ENCODE peak calls at places on chromosomes 5 and 9, in five cellular contexts. One of them, this sample, is unnamed.

GRCh38 chr9:91036356-91036755 is 234.7 kb downstream of the SYK start:
- DNase-seq in GM18507: no peak
- DNase-seq in tibial nerve: no peak
- DNase-seq in left cardiac atrium: no peak
- DNase-seq in kidney epithelial cell: no peak
- DNase-seq in this sample: no peak

GRCh38 chr9:21758540-21758939 is 43.9 kb upstream of the MTAP start:
- DNase-seq in GM18507: no peak
- DNase-seq in tibial nerve: no peak
- DNase-seq in kidney epithelial cell: no peak
- DNase-seq in left cardiac atrium: no peak
- DNase-seq in this sample: no peak

GRCh38 chr9:101254733-101255473 is 129.9 kb downstream of the BAAT start:
- DNase-seq in GM18507: no peak
- DNase-seq in kidney epithelial cell: no peak
- DNase-seq in tibial nerve: no peak
- DNase-seq in left cardiac atrium: no peak
- DNase-seq in this sample: no peak

GRCh38 chr9:113375057-113376023 is 1.4 kb downstream of the HDHD3 start:
- DNase-seq in left cardiac atrium: no peak
- DNase-seq in kidney epithelial cell: no peak
- DNase-seq in tibial nerve: no peak
- DNase-seq in GM18507: no peak
- DNase-seq in this sample: no peak

GRCh38 chr9:36905101-36906066 is 128.7 kb downstream of the PAX5 start:
- DNase-seq in kidney epithelial cell: no peak
- DNase-seq in tibial nerve: no peak
- DNase-seq in left cardiac atrium: no peak
- DNase-seq in GM18507: no peak
- DNase-seq in this sample: no peak

GRCh38 chr5:107666051-107666655 is 4.6 kb downstream of the EFNA5 start:
- DNase-seq in tibial nerve: no peak
- DNase-seq in left cardiac atrium: no peak
- DNase-seq in kidney epithelial cell: no peak
- DNase-seq in GM18507: no peak
- DNase-seq in this sample: no peak

GRCh38 chr5:58497956-58498942 is 7.0 kb downstream of the GAPT start:
- DNase-seq in kidney epithelial cell: no peak
- DNase-seq in tibial nerve: peak; percentile 71
- DNase-seq in GM18507: no peak
- DNase-seq in left cardiac atrium: peak; percentile 30
- DNase-seq in this sample: no peak

GRCh38 chr5:52374286-52374685 is 413.4 kb upstream of the ITGA1 start:
- DNase-seq in left cardiac atrium: no peak
- DNase-seq in tibial nerve: no peak
- DNase-seq in kidney epithelial cell: no peak
- DNase-seq in GM18507: no peak
- DNase-seq in this sample: no peak

GRCh38 chr5:141484499-141485304 is at the start of gene PCDHGC4:
- DNase-seq in kidney epithelial cell: no peak
- DNase-seq in GM18507: no peak
- DNase-seq in tibial nerve: no peak
- DNase-seq in left cardiac atrium: no peak
- DNase-seq in this sample: no peak

GRCh38 chr9:135321580-135321979 is 158.0 kb upstream of the PPP1R26 start:
- DNase-seq in tibial nerve: no peak
- DNase-seq in left cardiac atrium: no peak
- DNase-seq in GM18507: no peak
- DNase-seq in kidney epithelial cell: no peak
- DNase-seq in this sample: no peak

GRCh38 chr9:71383308-71383707 is 261.9 kb upstream of the TRPM3 start:
- DNase-seq in left cardiac atrium: no peak
- DNase-seq in kidney epithelial cell: no peak
- DNase-seq in GM18507: no peak
- DNase-seq in tibial nerve: no peak
- DNase-seq in this sample: no peak

GRCh38 chr5:78927657-78928282 is 57.3 kb downstream of the ARSB start:
- DNase-seq in kidney epithelial cell: peak; percentile 47
- DNase-seq in GM18507: no peak
- DNase-seq in left cardiac atrium: no peak
- DNase-seq in tibial nerve: no peak
- DNase-seq in this sample: no peak

GRCh38 chr5:12392246-12392645 is 488.0 kb upstream of the CTNND2 start:
- DNase-seq in kidney epithelial cell: no peak
- DNase-seq in tibial nerve: no peak
- DNase-seq in left cardiac atrium: no peak
- DNase-seq in GM18507: no peak
- DNase-seq in this sample: no peak

GRCh38 chr5:179819296-179820126 is 1.2 kb upstream of the SQSTM1 start:
- DNase-seq in tibial nerve: peak; percentile 50
- DNase-seq in GM18507: no peak
- DNase-seq in kidney epithelial cell: peak; percentile 52
- DNase-seq in left cardiac atrium: peak; percentile 74
- DNase-seq in this sample: no peak

GRCh38 chr9:87564706-87565335 is 67.2 kb downstream of the DAPK1 start:
- DNase-seq in left cardiac atrium: no peak
- DNase-seq in tibial nerve: no peak
- DNase-seq in GM18507: no peak
- DNase-seq in kidney epithelial cell: no peak
- DNase-seq in this sample: no peak

GRCh38 chr5:56986631-56986957 is 34.7 kb upstream of the MIER3 start:
- DNase-seq in kidney epithelial cell: peak; percentile 92
- DNase-seq in tibial nerve: no peak
- DNase-seq in GM18507: no peak
- DNase-seq in left cardiac atrium: no peak
- DNase-seq in this sample: no peak

GRCh38 chr5:1997640-1998347 is 115.1 kb upstream of the IRX4 start:
- DNase-seq in left cardiac atrium: no peak
- DNase-seq in tibial nerve: no peak
- DNase-seq in kidney epithelial cell: no peak
- DNase-seq in GM18507: no peak
- DNase-seq in this sample: no peak

GRCh38 chr9:116156621-116157314 is 3.2 kb downstream of the PAPPA start:
- DNase-seq in GM18507: no peak
- DNase-seq in left cardiac atrium: peak; percentile 75
- DNase-seq in tibial nerve: peak; percentile 32
- DNase-seq in kidney epithelial cell: no peak
- DNase-seq in this sample: no peak

GRCh38 chr9:76677481-76678055 is 86.7 kb upstream of the PCA3 start:
- DNase-seq in kidney epithelial cell: no peak
- DNase-seq in left cardiac atrium: peak; percentile 46
- DNase-seq in GM18507: no peak
- DNase-seq in tibial nerve: no peak
- DNase-seq in this sample: no peak

GRCh38 chr5:69007726-69008368 is 86.0 kb upstream of the SLC30A5 start:
- DNase-seq in tibial nerve: peak; percentile 85
- DNase-seq in kidney epithelial cell: peak; percentile 31
- DNase-seq in GM18507: peak; percentile 47
- DNase-seq in left cardiac atrium: peak; percentile 34
- DNase-seq in this sample: peak; percentile 49

GRCh38 chr9:124792976-124793594 is 16.2 kb downstream of the OLFML2A start:
- DNase-seq in kidney epithelial cell: peak; percentile 48
- DNase-seq in GM18507: no peak
- DNase-seq in left cardiac atrium: no peak
- DNase-seq in tibial nerve: no peak
- DNase-seq in this sample: no peak

GRCh38 chr5:121841900-121842299 is 9.8 kb upstream of the FTMT start:
- DNase-seq in GM18507: no peak
- DNase-seq in kidney epithelial cell: no peak
- DNase-seq in left cardiac atrium: no peak
- DNase-seq in tibial nerve: no peak
- DNase-seq in this sample: no peak

GRCh38 chr5:53253421-53253871 is 143.9 kb upstream of the MOCS2 start:
- DNase-seq in tibial nerve: no peak
- DNase-seq in kidney epithelial cell: no peak
- DNase-seq in left cardiac atrium: no peak
- DNase-seq in GM18507: no peak
- DNase-seq in this sample: no peak

GRCh38 chr5:44697025-44697424 is 111.7 kb upstream of the MRPS30 start:
- DNase-seq in left cardiac atrium: no peak
- DNase-seq in tibial nerve: no peak
- DNase-seq in GM18507: no peak
- DNase-seq in kidney epithelial cell: no peak
- DNase-seq in this sample: no peak

GRCh38 chr9:92001244-92001643 is 51.2 kb upstream of the ROR2 start:
- DNase-seq in left cardiac atrium: no peak
- DNase-seq in GM18507: no peak
- DNase-seq in tibial nerve: no peak
- DNase-seq in kidney epithelial cell: no peak
- DNase-seq in this sample: no peak

GRCh38 chr9:2570615-2571479 is 50.7 kb upstream of the VLDLR start:
- DNase-seq in GM18507: no peak
- DNase-seq in left cardiac atrium: peak; percentile 90
- DNase-seq in kidney epithelial cell: peak; percentile 38
- DNase-seq in tibial nerve: peak; percentile 39
- DNase-seq in this sample: peak; percentile 16

GRCh38 chr9:71910602-71911060 is 362 bp downstream of the ABHD17B start:
- DNase-seq in tibial nerve: peak; percentile 4
- DNase-seq in GM18507: no peak
- DNase-seq in kidney epithelial cell: no peak
- DNase-seq in left cardiac atrium: no peak
- DNase-seq in this sample: no peak

GRCh38 chr9:105296889-105297288 is 52.4 kb downstream of the SLC44A1 start:
- DNase-seq in tibial nerve: no peak
- DNase-seq in GM18507: no peak
- DNase-seq in kidney epithelial cell: peak; percentile 79
- DNase-seq in left cardiac atrium: no peak
- DNase-seq in this sample: no peak

GRCh38 chr5:55234171-55234700 is 828 bp upstream of the CCNO start:
- DNase-seq in kidney epithelial cell: no peak
- DNase-seq in left cardiac atrium: peak; percentile 30
- DNase-seq in tibial nerve: no peak
- DNase-seq in GM18507: no peak
- DNase-seq in this sample: no peak

GRCh38 chr5:158599132-158599531 is 500.6 kb downstream of the EBF1 start:
- DNase-seq in kidney epithelial cell: peak; percentile 26
- DNase-seq in tibial nerve: peak; percentile 18
- DNase-seq in GM18507: no peak
- DNase-seq in left cardiac atrium: no peak
- DNase-seq in this sample: no peak

GRCh38 chr5:88694087-88694703 is 188.8 kb downstream of the MEF2C start:
- DNase-seq in GM18507: no peak
- DNase-seq in kidney epithelial cell: no peak
- DNase-seq in left cardiac atrium: no peak
- DNase-seq in tibial nerve: no peak
- DNase-seq in this sample: no peak